ENCODE peak calls at places on chromosomes 11 and 22, in ten cellular contexts. J, G, S, Y, O, E, C, U, F and D are unnamed samples.

GRCh38 chr22:33923660-33924246 is 3.5 kb upstream of the LARGE1 start:
- DNase-seq in J (peak), G (peak), S (no peak), Y (peak), O (peak), E (peak), C (no peak), U (no peak), F (no peak), D (peak)

GRCh38 chr11:95443386-95443785 is 212.4 kb upstream of the SESN3 start:
- DNase-seq in J (peak), G (no peak), S (no peak), Y (no peak), O (no peak), E (no peak), C (no peak), U (no peak), F (no peak), D (no peak)

GRCh38 chr11:101508370-101508769 is 75.4 kb downstream of the TRPC6 start:
- DNase-seq in J (no peak), G (no peak), S (no peak), Y (no peak), O (no peak), E (no peak), C (no peak), U (no peak), F (no peak), D (no peak)

GRCh38 chr11:65043881-65044501 is 3.0 kb downstream of the SAC3D1 start:
- DNase-seq in J (no peak), G (peak), S (no peak), Y (no peak), O (peak), E (peak), C (no peak), U (peak), F (peak), D (no peak)

GRCh38 chr11:33724644-33725035 is 11.6 kb downstream of the CD59 start:
- DNase-seq in J (no peak), G (peak), S (no peak), Y (peak), O (peak), E (peak), C (no peak), U (no peak), F (no peak), D (no peak)

GRCh38 chr11:108035690-108036089 is 27.0 kb downstream of the CUL5 start:
- DNase-seq in J (no peak), G (peak), S (no peak), Y (no peak), O (peak), E (no peak), C (no peak), U (no peak), F (no peak), D (no peak)

GRCh38 chr11:7512525-7513209 is 1.1 kb upstream of the PPFIBP2 start:
- DNase-seq in J (peak), G (no peak), S (no peak), Y (no peak), O (no peak), E (peak), C (peak), U (no peak), F (peak), D (peak)

GRCh38 chr11:62579252-62579651 is 5.6 kb upstream of the EEF1G start:
- DNase-seq in J (no peak), G (no peak), S (no peak), Y (no peak), O (peak), E (no peak), C (no peak), U (no peak), F (no peak), D (no peak)

GRCh38 chr11:109247071-109247470 is 174.9 kb upstream of the C11orf87 start:
- DNase-seq in J (no peak), G (no peak), S (no peak), Y (no peak), O (peak), E (peak), C (no peak), U (no peak), F (no peak), D (no peak)

GRCh38 chr11:94400839-94401772 is at the start of gene GPR83:
- DNase-seq in J (no peak), G (peak), S (peak), Y (no peak), O (peak), E (no peak), C (no peak), U (no peak), F (no peak), D (peak)

GRCh38 chr22:43978558-43978957 is 23.3 kb downstream of the SAMM50 start:
- DNase-seq in J (no peak), G (no peak), S (no peak), Y (no peak), O (no peak), E (no peak), C (no peak), U (no peak), F (no peak), D (no peak)

GRCh38 chr11:128318856-128319474 is 268.4 kb downstream of the ETS1 start:
- DNase-seq in J (peak), G (no peak), S (no peak), Y (no peak), O (peak), E (no peak), C (no peak), U (no peak), F (peak), D (no peak)

GRCh38 chr11:118911880-118912741 is 13.6 kb downstream of the BCL9L start:
- DNase-seq in J (no peak), G (peak), S (no peak), Y (no peak), O (peak), E (peak), C (peak), U (peak), F (peak), D (no peak)

GRCh38 chr11:15266999-15267398 is 152.3 kb downstream of the INSC start:
- DNase-seq in J (no peak), G (no peak), S (no peak), Y (no peak), O (no peak), E (no peak), C (no peak), U (no peak), F (no peak), D (no peak)

GRCh38 chr22:45830531-45831245 is 146.3 kb downstream of the WNT7B start:
- DNase-seq in J (no peak), G (no peak), S (no peak), Y (no peak), O (peak), E (peak), C (no peak), U (peak), F (no peak), D (no peak)

GRCh38 chr22:31870890-31871289 is 73.4 kb upstream of the YWHAH start:
- DNase-seq in J (no peak), G (no peak), S (no peak), Y (no peak), O (peak), E (peak), C (no peak), U (peak), F (no peak), D (no peak)